ENCODE peak calls at places on chromosome 11, in six cellular contexts. M is neural progenitor cell; N is A549; C is naive thymus-derived CD4-positive, alpha-beta T cell; F is stomach; Y is PC-3. S is an unnamed sample. For H3K9me3 and H3K4me1, the result is how much of the 10 kb centered on the place peaks cover.

GRCh38 chr11:36177837-36178236 is 111.4 kb downstream of the COMMD9 start:
- DNase-seq in M (no peak), N (no peak), C (no peak), F (no peak), Y (no peak), S (no peak)

GRCh38 chr11:2821891-2822290 is 63.7 kb downstream of the CDKN1C start:
- DNase-seq in M (no peak), N (no peak), C (no peak), F (no peak), Y (no peak), S (no peak)

GRCh38 chr11:109425554-109425953 is 3.6 kb downstream of the C11orf87 start:
- DNase-seq in M (no peak), N (no peak), C (no peak), F (no peak), Y (no peak), S (peak)

GRCh38 chr11:12914401-12914912 is 94.7 kb upstream of the RASSF10 start:
- DNase-seq in M (peak), N (peak), C (no peak), F (no peak), Y (peak), S (peak)

GRCh38 chr11:69102732-69103615 is 52.8 kb upstream of the SMIM38 start:
- DNase-seq in M (peak), N (no peak), C (no peak), F (no peak), Y (peak), S (peak)

GRCh38 chr11:125343732-125344131 is 152.3 kb downstream of the FEZ1 start:
- DNase-seq in M (no peak), N (no peak), C (no peak), F (no peak), Y (no peak), S (no peak)

GRCh38 chr11:70669871-70670683 is 271.7 kb downstream of the CTTN start:
- DNase-seq in M (no peak), N (no peak), C (no peak), F (no peak), Y (no peak), S (peak)

GRCh38 chr11:128481135-128481534 is 106.2 kb downstream of the ETS1 start:
- DNase-seq in M (no peak), N (no peak), C (no peak), F (no peak), Y (no peak), S (no peak)

GRCh38 chr11:122516686-122517085 is 138.8 kb upstream of the UBASH3B start:
- DNase-seq in M (no peak), N (no peak), C (no peak), F (no peak), Y (no peak), S (peak)

GRCh38 chr11:114586797-114587196 is 8.8 kb downstream of the NXPE4 start:
- DNase-seq in M (no peak), N (no peak), C (no peak), F (no peak), Y (peak), S (no peak)

GRCh38 chr11:127493330-127493729 is 492.8 kb upstream of the KIRREL3 start:
- DNase-seq in M (peak), N (no peak), C (no peak), F (no peak), Y (peak), S (peak)

GRCh38 chr11:59173080-59173963 is 1.4 kb downstream of the DTX4 start:
- DNase-seq in M (peak), N (no peak), C (no peak), F (peak), Y (no peak), S (peak)

GRCh38 chr11:111299111-111300026 is 1.0 kb downstream of the POU2AF3 start:
- DNase-seq in M (peak), N (peak), C (no peak), F (peak), Y (peak), S (peak)

GRCh38 chr11:95767498-95767897 is 22.1 kb downstream of the FAM76B start:
- DNase-seq in M (no peak), N (no peak), C (no peak), F (no peak), Y (peak), S (no peak)

GRCh38 chr11:10076458-10077141 is 217.4 kb downstream of the SBF2 start:
- DNase-seq in M (peak), N (peak), C (no peak), F (peak), Y (peak), S (no peak)

DNA sequence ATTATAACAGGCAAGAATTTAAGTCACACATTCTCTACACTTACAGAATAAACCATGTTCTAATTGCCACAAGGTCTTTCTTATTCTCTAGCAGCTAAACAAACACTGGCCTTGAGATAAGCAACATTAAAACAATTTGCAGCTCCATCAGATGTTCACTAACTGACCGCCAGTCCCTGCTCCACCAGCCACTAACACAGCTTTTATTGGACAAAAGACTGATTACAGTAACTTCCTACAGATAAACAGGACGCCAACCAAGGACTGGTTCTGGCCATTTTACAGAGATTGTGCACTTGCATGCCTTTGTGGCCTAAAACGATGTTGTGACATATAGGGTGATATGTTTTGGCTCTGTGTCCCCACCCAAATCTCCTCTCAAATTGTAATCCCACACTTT is 388.9 kb upstream of the LRRC4C start:
- DNase-seq in M (no peak), N (no peak), C (no peak), F (no peak), Y (no peak), S (peak)
- H3K9me3 ChIP-seq in M (under half), N (under half), C (under half), F (under half), Y (under half), S (under half)

GRCh38 chr11:17229481-17230152 is 21.8 kb upstream of the PIK3C2A start:
- DNase-seq in M (no peak), N (no peak), C (no peak), F (no peak), Y (no peak), S (no peak)

GRCh38 chr11:17230867-17231851 is 23.4 kb upstream of the PIK3C2A start:
- DNase-seq in M (no peak), N (no peak), C (peak), F (no peak), Y (no peak), S (no peak)
- H3K4me1 ChIP-seq in M (under half), N (under half), C (under half), F (under half), Y (under half), S (under half)

GRCh38 chr11:134488512-134488911 is 76.5 kb upstream of the B3GAT1 start:
- DNase-seq in M (no peak), N (no peak), C (no peak), F (no peak), Y (no peak), S (no peak)

GRCh38 chr11:134486704-134487103 is 74.7 kb upstream of the B3GAT1 start:
- DNase-seq in M (no peak), N (no peak), C (no peak), F (no peak), Y (no peak), S (no peak)

GRCh38 chr11:134489728-134490127 is 77.7 kb upstream of the B3GAT1 start:
- DNase-seq in M (no peak), N (no peak), C (no peak), F (no peak), Y (no peak), S (no peak)

GRCh38 chr11:134486106-134486505 is 74.1 kb upstream of the B3GAT1 start:
- DNase-seq in M (no peak), N (no peak), C (no peak), F (no peak), Y (no peak), S (no peak)

GRCh38 chr11:134488913-134489312 is 76.9 kb upstream of the B3GAT1 start:
- DNase-seq in M (no peak), N (no peak), C (no peak), F (no peak), Y (no peak), S (no peak)
- H3K9me3 ChIP-seq in M (under half), N (under half), C (under half), F (under half), Y (under half), S (under half)

DNA sequence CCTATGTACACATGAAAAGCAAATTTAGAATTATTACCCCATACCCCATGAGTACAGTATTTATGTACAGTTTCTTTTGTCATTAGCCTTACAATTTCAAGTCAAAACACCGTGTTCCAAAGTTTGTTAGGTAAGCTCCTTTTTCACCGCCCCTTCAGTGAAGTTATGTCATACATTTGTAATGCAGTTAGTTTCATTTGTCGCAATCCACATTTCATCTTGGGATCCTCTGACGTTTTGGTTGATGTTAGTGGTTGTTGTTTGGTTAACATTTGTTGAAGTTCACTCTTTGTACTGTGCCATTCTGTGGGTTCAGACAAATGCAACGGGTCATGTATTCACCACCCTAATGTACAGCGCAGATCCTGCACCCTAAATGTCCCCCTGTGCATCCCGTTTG is 45.2 kb downstream of the ARHGEF12 start:
- DNase-seq in M (no peak), N (no peak), C (no peak), F (no peak), Y (no peak), S (no peak)
- H3K4me1 ChIP-seq in M (under half), N (under half), C (under half), F (half or more), Y (under half), S (under half)

S was measured in SK-N-SH.